ENCODE peak calls at places on chromosomes 11 and 22, in nine cellular contexts. N is foreskin keratinocyte; U is natural killer cell; X is activated CD4-positive, CD25-positive, alpha-beta regulatory T cell treated with anti-CD3 and anti-CD28 coated beads, Interleukin-2, amount 50 U/mL, for 24 hours; P is body of pancreas; V is lower lobe of right lung; R is right cardiac atrium; S is effector memory CD8-positive, alpha-beta T cell; L is stimulated activated naive B cell treated with anti-CD40 and anti-IgM and Interleukin-4, amounts not matched to agents 10 μg/mL and 1 μg/mL and 100 μg/mL, for 72 hours. G is an unnamed sample.

GRCh38 chr22:35972559-35972958 is 56.1 kb downstream of the RBFOX2 start:
- ATAC-seq in N (no peak), U (no peak), X (no peak), P (no peak), V (no peak), R (no peak), S (no peak), L (no peak), G (no peak)

GRCh38 chr11:69810289-69811118 is 8.7 kb downstream of the FGF3 start:
- ATAC-seq in N (no peak), U (no peak), X (no peak), P (no peak), V (no peak), R (peak), S (no peak), L (no peak), G (no peak)

GRCh38 chr11:14029971-14030531 is 67.5 kb downstream of the SPON1 start:
- ATAC-seq in N (peak), U (no peak), X (no peak), P (peak), V (peak), R (peak), S (no peak), L (no peak), G (peak)

GRCh38 chr22:46547179-46547882 is 9.9 kb upstream of the CELSR1 start:
- ATAC-seq in N (peak), U (no peak), X (no peak), P (peak), V (peak), R (peak), S (no peak), L (no peak), G (peak)

GRCh38 chr11:10909141-10909883 is 51.5 kb upstream of the ZBED5 start:
- ATAC-seq in N (peak), U (peak), X (no peak), P (peak), V (peak), R (peak), S (peak), L (no peak), G (peak)

GRCh38 chr22:23197836-23198235 is 17.5 kb downstream of the BCR start:
- ATAC-seq in N (no peak), U (no peak), X (no peak), P (no peak), V (peak), R (peak), S (no peak), L (no peak), G (no peak)

GRCh38 chr11:128926437-128927107 is 16.1 kb downstream of the TP53AIP1 start:
- ATAC-seq in N (no peak), U (no peak), X (no peak), P (no peak), V (no peak), R (no peak), S (no peak), L (no peak), G (no peak)

GRCh38 chr11:34793666-34794065 is 122.5 kb downstream of the APIP start:
- ATAC-seq in N (no peak), U (no peak), X (no peak), P (no peak), V (no peak), R (peak), S (no peak), L (no peak), G (no peak)

GRCh38 chr22:21775061-21775460 is 39.5 kb upstream of the YPEL1 start:
- ATAC-seq in N (no peak), U (no peak), X (no peak), P (no peak), V (no peak), R (no peak), S (no peak), L (no peak), G (no peak)

GRCh38 chr11:82701847-82702520 is 31.7 kb downstream of the FAM181B start:
- ATAC-seq in N (peak), U (no peak), X (no peak), P (no peak), V (no peak), R (peak), S (no peak), L (no peak), G (no peak)

GRCh38 chr11:19683141-19683805 is 29.4 kb upstream of the NAV2 start:
- ATAC-seq in N (no peak), U (no peak), X (no peak), P (no peak), V (peak), R (peak), S (no peak), L (peak), G (no peak)